ENCODE peak calls at places on chromosomes 2 and 18, in ten cellular contexts. H is HEK293T; W is psoas muscle; I is mesendoderm; K is NCI-H510A treated with DMSO at 0.1 percent for 48 hours; T is NCI-H1092; U is H7; A is posterior vena cava; V is globus pallidus; F is central memory CD4-positive, alpha-beta T cell. G is an unnamed sample.

GRCh38 chr2:241914542-241914941 is 45.0 kb downstream of the RTP5 start:
- DNase-seq in T (no peak), W (no peak), F (no peak), I (no peak), A (peak), K (no peak), U (no peak), H (no peak), V (no peak), G (no peak)

GRCh38 chr2:172324198-172324597 is 103.2 kb upstream of the ITGA6 start:
- DNase-seq in V (no peak), A (no peak), U (no peak), T (no peak), I (no peak), W (no peak), K (no peak), H (no peak), F (no peak), G (no peak)

GRCh38 chr18:62345909-62346308 is 20.8 kb downstream of the TNFRSF11A start:
- DNase-seq in K (no peak), I (no peak), A (no peak), W (no peak), H (no peak), V (no peak), T (no peak), F (no peak), U (no peak), G (no peak)

GRCh38 chr18:69996417-69996816 is 48.7 kb upstream of the CD226 start:
- DNase-seq in V (no peak), T (no peak), U (no peak), A (no peak), K (no peak), F (no peak), H (no peak), W (no peak), I (no peak), G (no peak)

GRCh38 chr2:32688511-32688910 is 60.7 kb downstream of the TTC27 start:
- DNase-seq in I (no peak), K (no peak), W (no peak), V (no peak), U (no peak), T (no peak), H (no peak), A (no peak), F (no peak), G (no peak)

GRCh38 chr18:3593381-3593903 is 143.5 kb downstream of the TGIF1 start:
- DNase-seq in H (no peak), V (no peak), K (no peak), A (peak), F (no peak), I (peak), T (no peak), W (no peak), U (no peak), G (no peak)

GRCh38 chr2:30232801-30233130 is 1.4 kb downstream of the LBH start:
- DNase-seq in V (no peak), A (no peak), T (no peak), W (no peak), F (peak), U (no peak), K (no peak), I (peak), H (no peak), G (no peak)

GRCh38 chr2:100239513-100240210 is 82.6 kb downstream of the LONRF2 start:
- DNase-seq in A (peak), U (peak), W (no peak), I (peak), V (no peak), H (no peak), F (no peak), K (no peak), T (no peak), G (no peak)

GRCh38 chr2:18611184-18611583 is 21.8 kb upstream of the NT5C1B start:
- DNase-seq in A (no peak), U (no peak), K (peak), T (no peak), W (no peak), H (peak), V (no peak), I (no peak), F (no peak), G (no peak)

GRCh38 chr2:196403471-196403870 is 232.1 kb upstream of the STK17B start:
- DNase-seq in A (no peak), K (no peak), F (no peak), I (no peak), V (no peak), W (no peak), U (no peak), T (no peak), H (no peak), G (no peak)

GRCh38 chr2:105813045-105813315 is 68.3 kb downstream of the NCK2 start:
- DNase-seq in K (no peak), A (no peak), I (no peak), H (no peak), T (no peak), W (no peak), U (no peak), F (no peak), V (no peak), G (no peak)

GRCh38 chr2:118523761-118524160 is 323.7 kb downstream of the EN1 start:
- DNase-seq in U (no peak), A (no peak), F (no peak), K (no peak), V (no peak), T (no peak), H (no peak), I (no peak), W (no peak), G (no peak)

GRCh38 chr18:36189486-36189885 is 2.2 kb downstream of the MOCOS start:
- DNase-seq in U (no peak), W (no peak), H (no peak), K (no peak), T (no peak), V (no peak), F (no peak), I (no peak), A (no peak), G (no peak)

G was measured in HuH-7.